ENCODE peak calls at places on chromosomes 12 and 14, in six cellular contexts. Q, O, A, L, M and W are unnamed samples.

GRCh38 chr14:30214456-30215090 is 286.9 kb upstream of the PRKD1 start:
- DNase-seq in Q (no peak), O (peak), A (no peak), L (peak), M (no peak), W (no peak)

GRCh38 chr12:23049180-23049579 is 424.2 kb downstream of the ETNK1 start:
- DNase-seq in Q (no peak), O (peak), A (no peak), L (peak), M (no peak), W (no peak)

GRCh38 chr12:106327256-106327852 is 24.8 kb downstream of the TCP11L2 start:
- DNase-seq in Q (no peak), O (no peak), A (no peak), L (no peak), M (no peak), W (no peak)

GRCh38 chr12:59578239-59578638 is 17.6 kb upstream of the SLC16A7 start:
- DNase-seq in Q (no peak), O (no peak), A (no peak), L (no peak), M (no peak), W (no peak)

GRCh38 chr14:61608245-61609142 is 86.8 kb upstream of the HIF1A start:
- DNase-seq in Q (no peak), O (peak), A (no peak), L (peak), M (no peak), W (no peak)

GRCh38 chr12:95611676-95612309 is 60.5 kb upstream of the USP44 start:
- DNase-seq in Q (no peak), O (no peak), A (no peak), L (no peak), M (no peak), W (no peak)

GRCh38 chr14:72682188-72682587 is 211.7 kb downstream of the DPF3 start:
- DNase-seq in Q (no peak), O (no peak), A (no peak), L (peak), M (no peak), W (no peak)

GRCh38 chr12:39240144-39240486 is 202.8 kb downstream of the KIF21A start:
- DNase-seq in Q (no peak), O (no peak), A (no peak), L (no peak), M (no peak), W (no peak)

GRCh38 chr12:49131973-49132461 is 822 bp upstream of the TUBA1B start:
- DNase-seq in Q (no peak), O (peak), A (no peak), L (peak), M (no peak), W (no peak)

GRCh38 chr14:77131206-77131605 is 10.4 kb downstream of the ZDHHC22 start:
- DNase-seq in Q (no peak), O (no peak), A (no peak), L (no peak), M (no peak), W (no peak)

GRCh38 chr14:73610692-73611091 is 1.6 kb upstream of the ACOT6 start:
- DNase-seq in Q (no peak), O (peak), A (no peak), L (peak), M (no peak), W (no peak)

GRCh38 chr12:105289114-105289904 is 41.2 kb upstream of the C12orf75 start:
- DNase-seq in Q (no peak), O (peak), A (no peak), L (peak), M (no peak), W (no peak)

GRCh38 chr12:916240-916639 is 33.3 kb downstream of the RAD52 start:
- DNase-seq in Q (no peak), O (no peak), A (peak), L (no peak), M (no peak), W (no peak)

GRCh38 chr12:77845831-77846230 is 15.1 kb downstream of the NAV3 start:
- DNase-seq in Q (no peak), O (peak), A (no peak), L (peak), M (no peak), W (no peak)

GRCh38 chr12:78802593-78802992 is 62.0 kb upstream of the SYT1 start:
- DNase-seq in Q (no peak), O (peak), A (no peak), L (peak), M (no peak), W (no peak)

GRCh38 chr14:37201724-37202123 is 4.0 kb downstream of the MIPOL1 start:
- DNase-seq in Q (no peak), O (no peak), A (no peak), L (no peak), M (no peak), W (no peak)

GRCh38 chr12:228846-229200 is 14.9 kb upstream of the SLC6A12 start:
- DNase-seq in Q (no peak), O (no peak), A (no peak), L (no peak), M (peak), W (no peak)

GRCh38 chr14:102909911-102910310 is 12.6 kb upstream of the AMN start:
- DNase-seq in Q (no peak), O (no peak), A (no peak), L (no peak), M (peak), W (no peak)

GRCh38 chr12:50918584-50919316 is 33.6 kb upstream of the HIGD1C start:
- DNase-seq in Q (no peak), O (no peak), A (no peak), L (no peak), M (no peak), W (no peak)

GRCh38 chr12:122875590-122876220 is 20.2 kb downstream of the VPS37B start:
- DNase-seq in Q (no peak), O (no peak), A (no peak), L (no peak), M (peak), W (no peak)

GRCh38 chr12:26226629-26227375 is 31.4 kb downstream of the SSPN start:
- DNase-seq in Q (peak), O (no peak), A (no peak), L (peak), M (peak), W (no peak)

GRCh38 chr14:103140316-103141109 is 17.3 kb downstream of the TNFAIP2 start:
- DNase-seq in Q (no peak), O (no peak), A (no peak), L (no peak), M (no peak), W (no peak)

GRCh38 chr14:103808403-103809001 is 38.9 kb downstream of the PPP1R13B start:
- DNase-seq in Q (peak), O (peak), A (peak), L (peak), M (peak), W (peak)

GRCh38 chr14:24415421-24416253 is 13.8 kb downstream of the CBLN3 start:
- DNase-seq in Q (no peak), O (no peak), A (no peak), L (no peak), M (no peak), W (no peak)

GRCh38 chr12:77133566-77133965 is 68.2 kb upstream of the E2F7 start:
- DNase-seq in Q (peak), O (peak), A (no peak), L (peak), M (no peak), W (no peak)

GRCh38 chr14:72519543-72519942 is 374.4 kb downstream of the DPF3 start:
- DNase-seq in Q (no peak), O (no peak), A (no peak), L (no peak), M (no peak), W (no peak)